ENCODE peak calls at places on chromosome 3, in seven cellular contexts. T is heart left ventricle, L is Caco-2, O is HepG2, D is GM23248, U is aorta, I is stomach. F is an unnamed sample. For H3K4me1 and H3K27me3, the result is how much of the 10 kb centered on the place peaks cover.

GRCh38 chr3:127002195-127003174 is 19.6 kb downstream of the PLXNA1 start:
- DNase-seq in T (peak), L (no peak), O (no peak), D (peak), U (peak), I (peak), F (peak)

GRCh38 chr3:17412950-17413530 is 329.4 kb downstream of the TBC1D5 start:
- DNase-seq in T (no peak), L (no peak), O (peak), D (peak), U (no peak), I (no peak), F (peak)

GRCh38 chr3:99686955-99687612 is 48.7 kb downstream of the COL8A1 start:
- DNase-seq in T (peak), L (peak), O (peak), D (peak), U (peak), I (peak), F (peak)

GRCh38 chr3:49664300-49664699 is 9.9 kb upstream of the APEH start:
- DNase-seq in T (no peak), L (no peak), O (no peak), D (no peak), U (no peak), I (no peak), F (no peak)

GRCh38 chr3:37625051-37625450 is 236.6 kb upstream of the CTDSPL start:
- DNase-seq in T (no peak), L (no peak), O (no peak), D (no peak), U (no peak), I (no peak), F (no peak)

GRCh38 chr3:197420115-197420514 is 121.7 kb upstream of the DLG1 start:
- DNase-seq in T (no peak), L (no peak), O (no peak), D (peak), U (no peak), I (no peak), F (no peak)

GRCh38 chr3:49173116-49173791 is 1.9 kb downstream of the KLHDC8B start:
- DNase-seq in T (peak), L (no peak), O (peak), D (no peak), U (peak), I (peak), F (no peak)

GRCh38 chr3:128491900-128492352 is 1.1 kb downstream of the GATA2 start:
- DNase-seq in T (no peak), L (no peak), O (no peak), D (no peak), U (no peak), I (no peak), F (peak)

GRCh38 chr3:117407317-117407716 is 697.7 kb downstream of the TUSC7 start:
- DNase-seq in T (no peak), L (no peak), O (peak), D (peak), U (no peak), I (no peak), F (peak)

GRCh38 chr3:17579289-17580031 is 163.0 kb downstream of the TBC1D5 start:
- DNase-seq in T (no peak), L (no peak), O (no peak), D (no peak), U (no peak), I (no peak), F (no peak)

GRCh38 chr3:178320481-178321352 is 215.5 kb upstream of the KCNMB2 start:
- DNase-seq in T (peak), L (peak), O (no peak), D (peak), U (no peak), I (peak), F (no peak)

GRCh38 chr3:67044955-67045354 is 46.8 kb downstream of the KBTBD8 start:
- DNase-seq in T (no peak), L (no peak), O (no peak), D (peak), U (no peak), I (no peak), F (no peak)

GRCh38 chr3:53806182-53807116 is 39.8 kb downstream of the CHDH start:
- DNase-seq in T (no peak), L (no peak), O (peak), D (peak), U (no peak), I (no peak), F (no peak)

GRCh38 chr3:13288732-13289718 is 131.1 kb downstream of the NUP210 start:
- DNase-seq in T (peak), L (no peak), O (no peak), D (no peak), U (no peak), I (no peak), F (no peak)

GRCh38 chr3:53161820-53162671 is 1.0 kb downstream of the PRKCD start:
- DNase-seq in T (no peak), L (no peak), O (no peak), D (peak), U (no peak), I (no peak), F (peak)

GRCh38 chr3:99544819-99545281 is 93.5 kb upstream of the COL8A1 start:
- DNase-seq in T (no peak), L (no peak), O (no peak), D (peak), U (peak), I (peak), F (no peak)

GRCh38 chr3:169880565-169881250 is 11.0 kb upstream of the LRRC31 start:
- DNase-seq in T (no peak), L (no peak), O (no peak), D (no peak), U (no peak), I (no peak), F (no peak)

GRCh38 chr3:156317457-156317856 is 197.1 kb downstream of the KCNAB1 start:
- DNase-seq in T (no peak), L (no peak), O (peak), D (peak), U (no peak), I (no peak), F (no peak)

GRCh38 chr3:31581660-31582059 is 48.9 kb downstream of the STT3B start:
- DNase-seq in T (no peak), L (no peak), O (no peak), D (peak), U (no peak), I (no peak), F (no peak)

GRCh38 chr3:16439163-16439847 is 74.2 kb downstream of the RFTN1 start:
- DNase-seq in T (no peak), L (no peak), O (no peak), D (peak), U (no peak), I (no peak), F (no peak)

DNA sequence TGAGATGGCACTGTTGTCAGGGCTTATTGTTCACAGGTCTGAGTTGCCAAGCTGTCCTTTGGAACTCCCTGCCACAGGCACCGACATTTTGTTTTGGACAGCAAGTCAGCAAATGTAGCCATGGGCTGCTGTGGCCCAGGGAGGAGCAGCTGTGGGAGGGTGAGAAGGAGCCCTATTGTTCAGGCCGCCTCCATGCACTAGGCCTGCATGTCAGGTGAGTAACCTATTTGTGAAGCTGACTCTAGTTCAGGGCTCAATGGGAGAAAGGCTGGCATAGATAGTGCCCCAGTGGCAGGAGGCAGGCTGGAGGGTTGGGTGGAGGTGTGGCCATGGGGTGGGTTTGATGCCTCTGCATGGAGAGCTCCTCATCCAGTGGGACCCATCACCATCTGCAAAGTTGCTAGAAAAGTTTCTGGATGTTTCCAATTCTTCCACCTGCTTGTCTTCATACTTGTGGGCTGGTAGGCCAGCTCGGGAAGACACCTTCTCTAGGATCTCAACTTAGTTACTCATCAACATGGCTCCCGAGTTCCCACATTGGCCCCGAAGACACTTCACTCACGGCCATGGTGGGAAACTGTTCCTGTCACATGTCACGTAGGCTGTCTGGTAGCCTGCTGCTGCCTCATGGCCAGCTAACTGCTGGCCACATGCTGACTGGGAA is 19.5 kb downstream of the AMOTL2 start:
- DNase-seq in T (no peak), L (peak), O (no peak), D (peak), U (peak), I (no peak), F (no peak)
- H3K4me1 ChIP-seq in T (under half), L (half or more), O (half or more), D (half or more), U (under half), I (half or more), F (under half)

GRCh38 chr3:113533534-113533892 is 1.2 kb downstream of the SIDT1 start:
- DNase-seq in T (no peak), L (no peak), O (no peak), D (peak), U (no peak), I (no peak), F (no peak)

GRCh38 chr3:113535898-113536297 is 3.5 kb downstream of the SIDT1 start:
- DNase-seq in T (no peak), L (no peak), O (no peak), D (no peak), U (no peak), I (no peak), F (no peak)

GRCh38 chr3:113532698-113533533 is 561 bp downstream of the SIDT1 start:
- DNase-seq in T (peak), L (no peak), O (no peak), D (peak), U (peak), I (peak), F (peak)

GRCh38 chr3:113534365-113534764 is 2.0 kb downstream of the SIDT1 start:
- DNase-seq in T (no peak), L (no peak), O (no peak), D (no peak), U (no peak), I (no peak), F (no peak)

GRCh38 chr3:113531826-113532697 is at the start of gene SIDT1:
- DNase-seq in T (no peak), L (no peak), O (no peak), D (peak), U (peak), I (peak), F (peak)
- H3K27me3 ChIP-seq in T (under half), L (under half), O (under half), D (half or more), U (under half), I (under half), F (under half)

GRCh38 chr3:11638669-11639402 is 4.9 kb downstream of the VGLL4 start:
- DNase-seq in T (no peak), L (no peak), O (no peak), D (peak), U (no peak), I (no peak), F (no peak)
- H3K4me1 ChIP-seq in T (under half), L (under half), O (half or more), D (half or more), U (under half), I (half or more), F (under half)

GRCh38 chr3:185153861-185154629 is 1.2 kb upstream of the C3orf70 start:
- DNase-seq in T (no peak), L (no peak), O (peak), D (no peak), U (no peak), I (no peak), F (no peak)
- H3K27me3 ChIP-seq in T (under half), L (under half), O (under half), D (half or more), U (under half), I (under half), F (under half)

DNA sequence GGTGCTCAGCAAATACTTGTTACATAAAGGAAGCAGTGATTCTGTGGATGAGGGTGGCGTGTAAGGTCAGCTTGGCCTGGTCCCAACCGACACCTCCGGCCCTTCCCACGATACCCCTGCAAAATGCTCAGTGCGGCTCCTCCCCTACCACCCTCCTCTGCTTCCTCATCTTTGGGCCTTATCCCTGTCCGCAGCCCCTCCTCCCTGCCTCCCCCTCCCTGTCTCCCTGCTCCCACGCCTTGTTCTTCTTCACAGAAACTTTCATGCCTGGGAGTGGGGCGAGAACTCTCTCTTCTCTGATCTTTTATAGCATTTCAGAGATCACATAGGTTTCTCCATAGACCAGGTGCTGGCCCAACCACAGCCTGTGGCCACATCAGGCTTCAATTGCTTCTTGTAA is 75.0 kb upstream of the ATP2B2 start:
- DNase-seq in T (no peak), L (no peak), O (no peak), D (no peak), U (no peak), I (no peak), F (no peak)
- H3K4me1 ChIP-seq in T (under half), L (under half), O (under half), D (under half), U (under half), I (under half), F (under half)

DNA sequence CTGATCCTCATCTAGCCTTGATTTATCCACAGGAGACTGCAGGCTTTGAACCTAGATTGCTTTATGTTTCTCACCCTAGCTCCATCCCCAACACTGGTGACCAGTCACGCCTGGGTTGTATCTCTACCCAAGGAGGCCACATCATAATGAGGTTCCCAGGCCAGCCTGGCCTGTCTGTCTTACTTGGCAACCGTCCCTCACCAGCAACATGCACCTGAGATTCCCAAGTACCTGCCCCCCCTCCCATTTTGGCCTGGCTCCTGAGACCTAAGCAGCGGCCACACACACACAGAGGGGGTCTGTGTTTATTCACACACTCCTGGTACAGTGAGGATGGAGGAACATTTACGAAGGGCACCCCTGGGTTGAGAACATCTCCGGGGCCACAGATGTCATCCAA is 2.4 kb downstream of the CAMK2N2 start:
- DNase-seq in T (no peak), L (no peak), O (no peak), D (no peak), U (no peak), I (no peak), F (no peak)
- H3K27me3 ChIP-seq in T (under half), L (under half), O (under half), D (under half), U (under half), I (half or more), F (under half)